ENCODE peak calls at places on chromosomes 3 and 15, in four cellular contexts. B is upper lobe of right lung, H is adrenal gland, R is fibroblast of mammary gland. U is an unnamed sample.

GRCh38 chr3:189631409-189631808 is 220 bp downstream of the TP63 start:
- DNase-seq in R (no peak), B (no peak), H (no peak), U (no peak)

GRCh38 chr15:73704869-73705645 is 20.9 kb downstream of the CD276 start:
- DNase-seq in R (peak), B (peak), H (peak), U (peak)

GRCh38 chr3:105362021-105362665 is 4.6 kb upstream of the ALCAM start:
- DNase-seq in R (peak), B (no peak), H (no peak), U (peak)

GRCh38 chr3:14234197-14235002 is 55.8 kb downstream of the LSM3 start:
- DNase-seq in H (no peak), B (peak), R (peak), U (peak)

GRCh38 chr3:177930771-177931170 is 605.5 kb upstream of the KCNMB2 start:
- DNase-seq in R (no peak), B (no peak), H (no peak), U (no peak)

GRCh38 chr3:5442106-5442785 is 254.7 kb downstream of the EDEM1 start:
- DNase-seq in B (no peak), R (no peak), H (no peak), U (no peak)

GRCh38 chr3:132432639-132433038 is 15.3 kb downstream of the DNAJC13 start:
- DNase-seq in H (peak), R (peak), B (no peak), U (peak)

GRCh38 chr3:65776494-65776893 is 262.2 kb downstream of the MAGI1 start:
- DNase-seq in H (no peak), B (no peak), R (peak), U (no peak)

GRCh38 chr15:95495033-95495541 is 835.4 kb upstream of the NR2F2 start:
- DNase-seq in R (no peak), B (no peak), H (no peak), U (peak)

GRCh38 chr15:91517491-91518200 is 335.9 kb upstream of the SLCO3A1 start:
- DNase-seq in B (no peak), R (peak), H (no peak), U (no peak)

GRCh38 chr3:105899528-105899927 is 30.7 kb upstream of the CBLB start:
- DNase-seq in H (no peak), R (peak), B (no peak), U (peak)

GRCh38 chr3:194270627-194271458 is 80.3 kb downstream of the CPN2 start:
- DNase-seq in B (peak), H (peak), R (peak), U (peak)

GRCh38 chr3:82088749-82089148 is 327.3 kb upstream of the GBE1 start:
- DNase-seq in B (no peak), H (no peak), R (no peak), U (no peak)

GRCh38 chr3:82082796-82083195 is 321.4 kb upstream of the GBE1 start:
- DNase-seq in H (no peak), B (no peak), R (no peak), U (peak)

GRCh38 chr3:82087958-82088357 is 326.5 kb upstream of the GBE1 start:
- DNase-seq in R (peak), H (peak), B (no peak), U (peak)

GRCh38 chr3:82085811-82086475 is 324.5 kb upstream of the GBE1 start:
- DNase-seq in H (no peak), B (no peak), R (no peak), U (no peak)

DNA sequence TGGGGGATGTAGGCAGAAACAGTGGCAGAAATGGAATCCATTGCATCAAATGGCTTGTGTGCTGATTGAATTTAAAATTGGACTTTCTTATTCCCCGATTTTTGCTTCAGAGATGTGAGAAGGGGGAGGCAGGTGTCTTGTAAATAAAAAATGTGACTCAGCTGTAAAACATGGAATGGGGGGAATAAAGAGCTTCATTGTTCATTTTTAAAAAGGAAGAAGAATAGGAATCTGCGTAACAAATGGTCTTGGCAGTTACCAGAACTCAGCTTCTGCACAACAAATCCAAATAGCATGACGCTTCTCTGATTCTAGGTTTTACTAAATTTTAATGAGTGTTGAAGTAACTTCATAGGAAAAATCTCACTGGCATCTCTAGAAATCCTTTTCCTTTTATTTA is 323.9 kb upstream of the GBE1 start:
- DNase-seq in B (no peak), R (no peak), H (no peak), U (no peak)
- H3K4me3 ChIP-seq in B (no peak), R (no peak), H (no peak), U (no peak)

GRCh38 chr15:63122002-63122893 is 587 bp downstream of the LACTB start:
- DNase-seq in R (peak), H (peak), B (peak), U (peak)
- TF ChIP-seq CTCF in R (no peak), H (peak), B (peak), U (peak)

GRCh38 chr3:50341537-50341936 is 901 bp upstream of the RASSF1 start:
- DNase-seq in H (no peak), R (no peak), B (peak), U (no peak)
- H3K4me3 ChIP-seq in H (peak), R (peak), B (peak), U (peak)

GRCh38 chr3:170867143-170867542 is 2.9 kb downstream of the RPL22L1 start:
- DNase-seq in H (no peak), R (no peak), B (no peak), U (no peak)

GRCh38 chr3:170867552-170867951 is 2.4 kb downstream of the RPL22L1 start:
- DNase-seq in B (no peak), R (no peak), H (no peak), U (peak)

GRCh38 chr3:170868577-170869239 is 1.3 kb downstream of the RPL22L1 start:
- DNase-seq in H (no peak), B (no peak), R (no peak), U (no peak)

GRCh38 chr3:170869240-170869592 is 779 bp downstream of the RPL22L1 start:
- DNase-seq in B (no peak), H (no peak), R (no peak), U (no peak)

DNA sequence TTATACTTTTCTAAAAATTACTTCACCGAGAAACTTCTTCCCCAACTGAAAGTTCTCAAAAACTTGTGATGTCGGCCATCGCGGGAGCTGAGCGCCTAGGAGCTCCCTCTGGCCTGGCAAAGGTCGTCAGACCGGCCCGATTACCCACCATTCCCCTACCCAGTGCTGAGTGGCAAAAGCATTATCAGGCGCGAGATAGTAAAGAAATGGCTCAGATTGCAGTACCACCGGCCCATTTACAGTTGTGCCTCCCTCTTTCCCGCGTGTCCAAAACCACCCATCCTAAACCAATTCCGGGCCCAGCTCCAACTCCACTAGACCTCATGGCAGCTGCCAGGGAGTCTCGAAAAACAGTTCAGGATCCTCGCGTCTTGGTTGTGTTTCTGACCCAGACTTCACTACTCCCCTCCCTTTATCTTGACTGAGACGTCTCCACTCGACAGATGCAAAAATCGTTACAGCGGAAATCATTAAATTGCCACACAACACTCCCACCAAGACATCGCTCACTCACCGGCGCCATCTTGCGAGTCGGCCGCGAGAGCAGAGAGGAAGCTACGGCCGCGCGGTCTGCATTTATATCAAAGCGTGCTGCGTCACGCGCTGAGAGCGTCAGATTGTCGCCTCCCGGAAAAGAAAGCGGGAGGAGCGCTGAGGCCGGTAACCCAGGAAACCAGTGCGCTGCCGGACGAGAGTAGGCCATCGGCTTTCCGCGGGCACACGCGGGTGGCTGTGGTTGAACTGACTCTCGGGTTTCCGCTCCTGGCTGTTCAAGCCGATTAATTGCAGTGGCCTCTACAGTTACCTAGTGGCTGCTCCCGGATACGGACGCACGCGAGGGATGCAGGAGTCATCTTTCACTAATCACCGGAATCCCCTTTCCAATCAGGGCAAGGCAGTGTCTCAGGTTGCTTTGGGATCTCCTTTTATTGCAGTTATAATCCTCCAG is at the start of gene RPL22L1:
- DNase-seq in B (peak), R (peak), H (peak), U (peak)
- TF ChIP-seq CTCF in B (no peak), R (no peak), H (no peak), U (no peak)

GRCh38 chr3:181711325-181712135 is at the start of gene SOX2:
- DNase-seq in R (peak), H (peak), B (peak), U (peak)

GRCh38 chr3:181712190-181712504 is 422 bp downstream of the SOX2 start:
- DNase-seq in R (no peak), H (no peak), B (no peak), U (no peak)

GRCh38 chr3:181713673-181714270 is 2.0 kb downstream of the SOX2 start:
- DNase-seq in H (no peak), B (no peak), R (no peak), U (no peak)

GRCh38 chr3:181712505-181713299 is 977 bp downstream of the SOX2 start:
- DNase-seq in R (no peak), H (no peak), B (peak), U (no peak)

DNA sequence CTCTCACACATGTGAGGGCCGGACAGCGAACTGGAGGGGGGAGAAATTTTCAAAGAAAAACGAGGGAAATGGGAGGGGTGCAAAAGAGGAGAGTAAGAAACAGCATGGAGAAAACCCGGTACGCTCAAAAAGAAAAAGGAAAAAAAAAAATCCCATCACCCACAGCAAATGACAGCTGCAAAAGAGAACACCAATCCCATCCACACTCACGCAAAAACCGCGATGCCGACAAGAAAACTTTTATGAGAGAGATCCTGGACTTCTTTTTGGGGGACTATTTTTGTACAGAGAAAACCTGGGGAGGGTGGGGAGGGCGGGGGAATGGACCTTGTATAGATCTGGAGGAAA is 1.5 kb downstream of the SOX2 start:
- DNase-seq in H (no peak), R (no peak), B (no peak), U (no peak)
- H3K4me3 ChIP-seq in H (no peak), R (no peak), B (no peak), U (no peak)

GRCh38 chr3:170364965-170365364 is 7.5 kb downstream of the SKIL start:
- DNase-seq in R (no peak), H (no peak), B (no peak), U (no peak)
- TF ChIP-seq CTCF in R (no peak), H (no peak), B (no peak), U (no peak)

U was measured in fibroblast of villous mesenchyme.